ENCODE peak calls at places on chromosome 15, in four cellular contexts. Q is GM13976; B is stimulated activated CD4-positive, alpha-beta T cell treated with anti-CD3 and anti-CD28 coated beads, Interleukin-15, amount 100 ng/mL, for 24 hours; S is sciatic nerve. P is an unnamed sample.

GRCh38 chr15:55257014-55257670 is 32.5 kb downstream of the RAB27A start:
- DNase-seq in B (no peak), S (no peak), Q (no peak), P (no peak)

GRCh38 chr15:71725215-71725955 is 85.0 kb upstream of the NR2E3 start:
- DNase-seq in Q (no peak), B (no peak), S (no peak), P (no peak)

GRCh38 chr15:41970456-41970855 is 1.9 kb downstream of the EHD4 start:
- DNase-seq in B (no peak), S (peak), Q (no peak), P (no peak)

GRCh38 chr15:36428102-36428845 is 151.2 kb upstream of the CDIN1 start:
- DNase-seq in S (no peak), Q (no peak), B (no peak), P (no peak)

GRCh38 chr15:59689626-59690236 is 611 bp upstream of the BNIP2 start:
- DNase-seq in Q (no peak), S (peak), B (peak), P (no peak)

GRCh38 chr15:90266485-90266884 is 1.0 kb downstream of the NGRN start:
- DNase-seq in S (no peak), Q (no peak), B (peak), P (no peak)

GRCh38 chr15:34855893-34856292 is 60.5 kb upstream of the ACTC1 start:
- DNase-seq in B (no peak), Q (no peak), S (no peak), P (no peak)

GRCh38 chr15:51492528-51492927 is 130.0 kb downstream of the DMXL2 start:
- DNase-seq in B (no peak), S (no peak), Q (no peak), P (no peak)

GRCh38 chr15:85639752-85640381 is 154.9 kb downstream of the KLHL25 start:
- DNase-seq in Q (peak), S (no peak), B (no peak), P (no peak)

GRCh38 chr15:95025924-95026728 is 794.8 kb downstream of the MCTP2 start:
- DNase-seq in S (peak), B (peak), Q (peak), P (no peak)

GRCh38 chr15:43463542-43463941 is 29.4 kb downstream of the TP53BP1 start:
- DNase-seq in Q (no peak), S (no peak), B (no peak), P (no peak)

GRCh38 chr15:68991723-68992122 is 22.8 kb upstream of the NOX5 start:
- DNase-seq in B (no peak), S (no peak), Q (no peak), P (no peak)

GRCh38 chr15:56366211-56366610 is 985 bp downstream of the TEX9 start:
- DNase-seq in Q (no peak), S (no peak), B (no peak), P (no peak)

GRCh38 chr15:99703603-99704443 is 29.4 kb downstream of the LYSMD4 start:
- DNase-seq in B (no peak), Q (peak), S (no peak), P (no peak)

GRCh38 chr15:57307527-57308193 is 68.6 kb upstream of the CGNL1 start:
- DNase-seq in B (no peak), S (no peak), Q (no peak), P (peak)

GRCh38 chr15:25900901-25901300 is 37.8 kb upstream of the ATP10A start:
- DNase-seq in Q (no peak), S (no peak), B (no peak), P (no peak)

P was measured in chondrocyte.